ENCODE peak calls at places on chromosomes 6 and 20, in five cellular contexts. D is amygdala, I is foreskin fibroblast, Y is fibroblast of mammary gland, S is mucosa of gallbladder. N is an unnamed sample.

GRCh38 chr6:130018830-130019795 is 732 bp downstream of the L3MBTL3 start:
- DNase-seq in D (no peak), I (no peak), Y (peak), S (peak), N (no peak)

GRCh38 chr20:50273601-50274491 is 83.2 kb downstream of the CEBPB start:
- DNase-seq in D (no peak), I (no peak), Y (no peak), S (no peak), N (no peak)

GRCh38 chr6:52244400-52244799 is at the start of gene IL17F:
- DNase-seq in D (no peak), I (no peak), Y (no peak), S (no peak), N (no peak)

GRCh38 chr6:9499709-9500108 is 915.2 kb downstream of the TFAP2A start:
- DNase-seq in D (no peak), I (no peak), Y (peak), S (no peak), N (no peak)

GRCh38 chr20:25050501-25051350 is 7.2 kb downstream of the ACSS1 start:
- DNase-seq in D (no peak), I (no peak), Y (no peak), S (no peak), N (no peak)

GRCh38 chr6:150751296-150751695 is 114.2 kb upstream of the MTHFD1L start:
- DNase-seq in D (no peak), I (no peak), Y (no peak), S (no peak), N (peak)

GRCh38 chr6:112457891-112458290 is 110.8 kb downstream of the RFPL4B start:
- DNase-seq in D (no peak), I (no peak), Y (no peak), S (no peak), N (no peak)

GRCh38 chr6:11229267-11230043 is 3.0 kb downstream of the NEDD9 start:
- DNase-seq in D (no peak), I (no peak), Y (no peak), S (no peak), N (no peak)

GRCh38 chr6:123323419-123324329 is 313.1 kb downstream of the TRDN start:
- DNase-seq in D (no peak), I (no peak), Y (peak), S (no peak), N (no peak)

GRCh38 chr6:42366011-42366705 is 85.6 kb downstream of the TRERF1 start:
- DNase-seq in D (no peak), I (no peak), Y (no peak), S (no peak), N (no peak)

GRCh38 chr6:170174771-170175643 is 115.9 kb downstream of the DLL1 start:
- DNase-seq in D (no peak), I (no peak), Y (no peak), S (peak), N (peak)

GRCh38 chr6:134464690-134465411 is 146.9 kb upstream of the SGK1 start:
- DNase-seq in D (no peak), I (no peak), Y (peak), S (no peak), N (no peak)

GRCh38 chr6:6885521-6886088 is 222.2 kb upstream of the RREB1 start:
- DNase-seq in D (peak), I (no peak), Y (peak), S (peak), N (no peak)